ENCODE peak calls at places on chromosomes 12 and 14, in nine cellular contexts. H is tibial nerve; L is activated naive CD4-positive, alpha-beta T cell; Y is dermis blood vessel endothelial cell; A is progenitor cell of endocrine pancreas; J is HFFc6; T is activated gamma-delta T cell treated with anti-CD3 and anti-CD28 coated beads, Interleukin-2, amount 50 U/mL, for 16 hours; M is NAMALWA; I is NCI-H774. Q is an unnamed sample.
A peak's percentile ranks its signal among the peaks of the same experiment; 100 is the strongest.

GRCh38 chr14:94514351-94514750 is 5.1 kb upstream of the SERPINA12 start:
- DNase-seq in H (no peak), L (no peak), Y (no peak), A (no peak), J (no peak), T (no peak), M (no peak), I (no peak), Q (no peak)

GRCh38 chr12:123404581-123404980 is 20.6 kb downstream of the KMT5A start:
- DNase-seq in H (no peak), L (no peak), Y (no peak), A (no peak), J (no peak), T (no peak), M (no peak), I (no peak), Q (no peak)

GRCh38 chr12:119964876-119965275 is 24.2 kb upstream of the BICDL1 start:
- DNase-seq in H (no peak), L (no peak), Y (no peak), A (no peak), J (no peak), T (no peak), M (no peak), I (no peak), Q (no peak)

GRCh38 chr14:104137297-104138097 is 890 bp upstream of the KIF26A start:
- DNase-seq in H (peak; percentile 28), L (peak; percentile 51), Y (peak; percentile 61), A (peak; percentile 76), J (no peak), T (peak; percentile 36), M (peak; percentile 57), I (peak; percentile 3), Q (peak; percentile 76)

GRCh38 chr12:26017484-26018211 is 59.2 kb downstream of the RASSF8 start:
- DNase-seq in H (peak; percentile 40), L (no peak), Y (peak; percentile 79), A (no peak), J (no peak), T (no peak), M (peak; percentile 75), I (no peak), Q (no peak)

GRCh38 chr12:78898416-78898815 is 33.8 kb downstream of the SYT1 start:
- DNase-seq in H (peak; percentile 41), L (no peak), Y (peak; percentile 38), A (no peak), J (no peak), T (no peak), M (no peak), I (peak; percentile 72), Q (no peak)

GRCh38 chr12:26783791-26784379 is 49.1 kb downstream of the ITPR2 start:
- DNase-seq in H (no peak), L (no peak), Y (no peak), A (no peak), J (no peak), T (no peak), M (no peak), I (no peak), Q (no peak)

GRCh38 chr14:90726656-90727055 is 89.6 kb downstream of the TTC7B start:
- DNase-seq in H (peak; percentile 70), L (no peak), Y (peak; percentile 34), A (no peak), J (peak; percentile 5), T (no peak), M (no peak), I (no peak), Q (no peak)

GRCh38 chr14:60651051-60651935 is 2.0 kb upstream of the SIX1 start:
- DNase-seq in H (no peak), L (no peak), Y (no peak), A (no peak), J (no peak), T (no peak), M (no peak), I (no peak), Q (no peak)

GRCh38 chr12:27711312-27711682 is 665 bp downstream of the MRPS35 start:
- DNase-seq in H (no peak), L (no peak), Y (no peak), A (no peak), J (no peak), T (no peak), M (peak; percentile 51), I (no peak), Q (no peak)

GRCh38 chr14:89408907-89409675 is 7.9 kb downstream of the FOXN3 start:
- DNase-seq in H (no peak), L (no peak), Y (no peak), A (no peak), J (no peak), T (no peak), M (no peak), I (no peak), Q (no peak)

GRCh38 chr14:92049781-92050180 is 9.9 kb upstream of the TRIP11 start:
- DNase-seq in H (no peak), L (no peak), Y (no peak), A (no peak), J (no peak), T (no peak), M (no peak), I (no peak), Q (no peak)

GRCh38 chr12:50678650-50679049 is 85.3 kb upstream of the ATF1 start:
- DNase-seq in H (no peak), L (no peak), Y (no peak), A (no peak), J (no peak), T (no peak), M (no peak), I (no peak), Q (no peak)

GRCh38 chr12:16165506-16165905 is 112.0 kb downstream of the SLC15A5 start:
- DNase-seq in H (peak; percentile 49), L (no peak), Y (peak; percentile 63), A (no peak), J (peak; percentile 35), T (no peak), M (peak; percentile 61), I (peak; percentile 56), Q (no peak)

GRCh38 chr14:76323331-76324050 is 52.4 kb upstream of the ESRRB start:
- DNase-seq in H (no peak), L (no peak), Y (no peak), A (no peak), J (no peak), T (no peak), M (no peak), I (no peak), Q (no peak)

GRCh38 chr14:91919814-91920213 is 27.7 kb downstream of the FBLN5 start:
- DNase-seq in H (peak; percentile 54), L (no peak), Y (no peak), A (no peak), J (no peak), T (no peak), M (no peak), I (no peak), Q (no peak)

GRCh38 chr12:126784328-126784921 is 1482.5 kb upstream of the TMEM132C start:
- DNase-seq in H (no peak), L (no peak), Y (no peak), A (peak; percentile 41), J (peak; percentile 4), T (no peak), M (peak; percentile 68), I (peak; percentile 36), Q (no peak)

GRCh38 chr14:64758711-64759554 is 54.7 kb downstream of the PLEKHG3 start:
- DNase-seq in H (no peak), L (no peak), Y (no peak), A (no peak), J (peak; percentile 88), T (no peak), M (no peak), I (no peak), Q (no peak)

GRCh38 chr12:1313906-1314305 is 280.5 kb downstream of the FBXL14 start:
- DNase-seq in H (no peak), L (no peak), Y (no peak), A (no peak), J (no peak), T (no peak), M (no peak), I (no peak), Q (no peak)

GRCh38 chr14:20998674-20999366 is at the start of gene SLC39A2:
- DNase-seq in H (no peak), L (no peak), Y (no peak), A (no peak), J (peak; percentile 73), T (no peak), M (no peak), I (no peak), Q (no peak)

GRCh38 chr12:98296462-98297079 is 218.8 kb upstream of the TMPO start:
- DNase-seq in H (no peak), L (no peak), Y (no peak), A (peak; percentile 21), J (no peak), T (no peak), M (no peak), I (no peak), Q (no peak)

GRCh38 chr14:24612186-24612585 is 2.7 kb upstream of the GZMH start:
- DNase-seq in H (no peak), L (no peak), Y (no peak), A (no peak), J (no peak), T (no peak), M (peak; percentile 11), I (no peak), Q (no peak)

GRCh38 chr12:43289412-43289811 is 262.6 kb downstream of the ADAMTS20 start:
- DNase-seq in H (no peak), L (no peak), Y (peak; percentile 21), A (no peak), J (peak; percentile 12), T (no peak), M (no peak), I (no peak), Q (no peak)

GRCh38 chr14:63478024-63478423 is 65.2 kb downstream of the PPP2R5E start:
- DNase-seq in H (no peak), L (no peak), Y (no peak), A (no peak), J (no peak), T (no peak), M (peak; percentile 68), I (no peak), Q (peak; percentile 15)

GRCh38 chr12:114694436-114695304 is 10.7 kb upstream of the TBX3 start:
- DNase-seq in H (no peak), L (no peak), Y (no peak), A (no peak), J (no peak), T (no peak), M (no peak), I (no peak), Q (no peak)

GRCh38 chr12:108689314-108690190 is 41.8 kb downstream of the CORO1C start:
- DNase-seq in H (no peak), L (no peak), Y (peak; percentile 94), A (no peak), J (no peak), T (no peak), M (peak; percentile 51), I (no peak), Q (no peak)

GRCh38 chr14:42110167-42110566 is 503.5 kb downstream of the LRFN5 start:
- DNase-seq in H (no peak), L (no peak), Y (peak; percentile 1), A (no peak), J (no peak), T (no peak), M (peak; percentile 31), I (no peak), Q (no peak)

GRCh38 chr14:78519863-78520262 is 349.7 kb downstream of the NRXN3 start:
- DNase-seq in H (no peak), L (no peak), Y (peak; percentile 40), A (peak; percentile 62), J (no peak), T (no peak), M (peak; percentile 39), I (no peak), Q (no peak)

GRCh38 chr12:1318327-1319031 is 275.9 kb downstream of the FBXL14 start:
- DNase-seq in H (no peak), L (no peak), Y (peak; percentile 13), A (no peak), J (peak; percentile 47), T (no peak), M (peak; percentile 40), I (peak; percentile 98), Q (no peak)

Q was measured in stimulated activated effector memory CD8-positive, alpha-beta T cell treated with anti-CD3 and anti-CD28 coated beads, Interleukin-12 subunit alpha, Interleukin-12 subunit beta, amount 100 ng/mL, for 72 hours.